ENCODE peak calls at places on chromosomes 1 and 21, in eight cellular contexts. D, Q, R, T, P, L, A and W are unnamed samples.

GRCh38 chr1:112308716-112309115 is 87.3 kb upstream of the CTTNBP2NL start:
- DNase-seq in Q (no peak), A (no peak), P (no peak), R (no peak), D (no peak), T (no peak), L (no peak), W (no peak)

GRCh38 chr1:153697191-153697872 is 18.8 kb downstream of the NPR1 start:
- DNase-seq in R (no peak), L (peak), Q (peak), T (no peak), D (peak), A (no peak), P (no peak), W (no peak)

GRCh38 chr1:77514871-77515776 is 167.3 kb downstream of the ZZZ3 start:
- DNase-seq in R (peak), Q (peak), L (peak), P (no peak), D (peak), T (peak), A (no peak), W (no peak)

GRCh38 chr21:41827951-41828883 is 50.9 kb downstream of the PRDM15 start:
- DNase-seq in D (no peak), A (no peak), T (no peak), L (no peak), P (no peak), Q (no peak), R (no peak), W (no peak)

GRCh38 chr1:64038965-64039926 is 164.2 kb upstream of the UBE2U start:
- DNase-seq in P (no peak), T (no peak), L (peak), D (no peak), R (peak), A (peak), Q (peak), W (no peak)

GRCh38 chr1:172917972-172918371 is 132.8 kb downstream of the TNFSF18 start:
- DNase-seq in L (no peak), T (no peak), P (no peak), D (no peak), A (peak), Q (peak), R (peak), W (no peak)

GRCh38 chr21:43362306-43362927 is 64.5 kb downstream of the SIK1 start:
- DNase-seq in Q (peak), L (no peak), R (peak), A (peak), P (no peak), T (peak), D (peak), W (peak)

GRCh38 chr1:163414778-163415177 is 93.0 kb downstream of the NUF2 start:
- DNase-seq in Q (no peak), L (no peak), R (no peak), T (no peak), A (no peak), D (no peak), P (no peak), W (no peak)

GRCh38 chr1:107935396-107936064 is 29.4 kb downstream of the VAV3 start:
- DNase-seq in Q (peak), A (no peak), R (no peak), D (no peak), L (no peak), T (no peak), P (no peak), W (no peak)

GRCh38 chr1:87292684-87293493 is 35.8 kb upstream of the LMO4 start:
- DNase-seq in Q (peak), D (no peak), P (no peak), L (peak), R (no peak), T (peak), A (peak), W (no peak)

GRCh38 chr21:44944596-44944995 is 4.8 kb downstream of the SLX9 start:
- DNase-seq in L (no peak), P (no peak), A (no peak), Q (no peak), T (no peak), D (no peak), R (no peak), W (no peak)

GRCh38 chr1:152725261-152725660 is 17.3 kb downstream of the LCE4A start:
- DNase-seq in P (no peak), T (no peak), Q (peak), D (no peak), R (no peak), A (no peak), L (no peak), W (no peak)

GRCh38 chr1:36560621-36561364 is 78.1 kb upstream of the CSF3R start:
- DNase-seq in Q (no peak), A (no peak), D (no peak), P (peak), T (no peak), L (no peak), R (no peak), W (peak)

GRCh38 chr1:110538082-110538481 is 19.1 kb upstream of the KCNA10 start:
- DNase-seq in Q (no peak), A (no peak), T (no peak), L (no peak), D (no peak), P (no peak), R (no peak), W (no peak)

GRCh38 chr1:174874337-174875053 is 125.3 kb upstream of the CACYBP start:
- DNase-seq in R (no peak), P (no peak), L (no peak), Q (no peak), A (no peak), D (no peak), T (no peak), W (no peak)

GRCh38 chr21:45517249-45518065 is 24.8 kb downstream of the SLC19A1 start:
- DNase-seq in T (no peak), A (no peak), P (no peak), D (peak), L (no peak), Q (peak), R (no peak), W (no peak)

GRCh38 chr1:78627321-78627720 is 7.1 kb downstream of the IFI44L start:
- DNase-seq in T (no peak), R (no peak), L (no peak), Q (peak), A (no peak), P (no peak), D (no peak), W (no peak)

GRCh38 chr1:153750026-153750995 is 22.5 kb downstream of the INTS3 start:
- DNase-seq in D (no peak), P (no peak), L (no peak), R (no peak), A (no peak), T (no peak), Q (peak), W (peak)

GRCh38 chr1:243748706-243749283 is 101.2 kb downstream of the AKT3 start:
- DNase-seq in T (no peak), D (no peak), L (peak), P (no peak), Q (peak), R (no peak), A (peak), W (no peak)

GRCh38 chr21:34187935-34188334 is 114.6 kb downstream of the MRPS6 start:
- DNase-seq in T (no peak), P (no peak), D (peak), A (peak), L (no peak), R (peak), Q (peak), W (peak)

GRCh38 chr1:208431721-208432120 is 187.5 kb upstream of the PLXNA2 start:
- DNase-seq in Q (peak), L (no peak), T (no peak), R (peak), D (no peak), A (peak), P (no peak), W (no peak)

GRCh38 chr1:225318706-225319575 is 108.9 kb downstream of the LBR start:
- DNase-seq in L (peak), Q (peak), D (no peak), T (peak), R (no peak), A (peak), P (no peak), W (no peak)

GRCh38 chr1:214753236-214753852 is 150.3 kb downstream of the CENPF start:
- DNase-seq in A (no peak), T (no peak), R (no peak), P (no peak), D (no peak), L (no peak), Q (no peak), W (no peak)

GRCh38 chr1:22831729-22832413 is 121.2 kb downstream of the EPHB2 start:
- DNase-seq in P (no peak), R (peak), Q (peak), D (no peak), T (no peak), L (no peak), A (peak), W (peak)

GRCh38 chr1:199279872-199280649 is 641.2 kb downstream of the PTPRC start:
- DNase-seq in L (no peak), D (no peak), P (no peak), R (no peak), T (no peak), Q (peak), A (no peak), W (no peak)

GRCh38 chr21:25330266-25330665 is 277.0 kb downstream of the MRPL39 start:
- DNase-seq in L (no peak), R (no peak), A (peak), Q (peak), T (no peak), P (no peak), D (no peak), W (no peak)

GRCh38 chr1:116455509-116455908 is 82.5 kb downstream of the ATP1A1 start:
- DNase-seq in R (no peak), L (no peak), T (no peak), D (no peak), A (no peak), Q (no peak), P (no peak), W (no peak)

GRCh38 chr1:154221815-154222081 is 993 bp downstream of the UBAP2L start:
- DNase-seq in A (peak), P (no peak), Q (peak), R (peak), T (no peak), D (no peak), L (peak), W (no peak)

GRCh38 chr1:25651824-25652741 is 35.5 kb downstream of the MAN1C1 start:
- DNase-seq in D (peak), P (no peak), A (no peak), L (no peak), Q (no peak), R (no peak), T (no peak), W (peak)

GRCh38 chr1:208137144-208137682 is 107.0 kb downstream of the PLXNA2 start:
- DNase-seq in Q (peak), R (no peak), P (no peak), D (no peak), T (no peak), L (no peak), A (peak), W (no peak)

GRCh38 chr1:58874757-58875755 is 91.2 kb upstream of the JUN start:
- DNase-seq in T (peak), L (no peak), Q (peak), R (peak), P (no peak), D (peak), A (peak), W (no peak)

GRCh38 chr1:147605591-147605990 is 64.3 kb downstream of the BCL9 start:
- DNase-seq in P (no peak), T (no peak), R (peak), Q (no peak), A (no peak), L (no peak), D (no peak), W (no peak)

GRCh38 chr1:22440582-22440981 is 11.1 kb upstream of the ZBTB40 start:
- DNase-seq in A (no peak), P (no peak), D (no peak), Q (no peak), L (no peak), R (no peak), T (no peak), W (no peak)

GRCh38 chr1:101357444-101357986 is 120.7 kb downstream of the S1PR1 start:
- DNase-seq in L (peak), P (no peak), T (peak), R (peak), A (peak), Q (peak), D (no peak), W (peak)

GRCh38 chr1:93989601-93990000 is 80.4 kb upstream of the GCLM start:
- DNase-seq in P (no peak), Q (peak), R (no peak), A (peak), T (no peak), L (no peak), D (no peak), W (no peak)

GRCh38 chr1:205396972-205397616 is 24.8 kb downstream of the LEMD1 start:
- DNase-seq in L (peak), D (no peak), R (no peak), A (no peak), Q (peak), T (peak), P (no peak), W (no peak)

DNA sequence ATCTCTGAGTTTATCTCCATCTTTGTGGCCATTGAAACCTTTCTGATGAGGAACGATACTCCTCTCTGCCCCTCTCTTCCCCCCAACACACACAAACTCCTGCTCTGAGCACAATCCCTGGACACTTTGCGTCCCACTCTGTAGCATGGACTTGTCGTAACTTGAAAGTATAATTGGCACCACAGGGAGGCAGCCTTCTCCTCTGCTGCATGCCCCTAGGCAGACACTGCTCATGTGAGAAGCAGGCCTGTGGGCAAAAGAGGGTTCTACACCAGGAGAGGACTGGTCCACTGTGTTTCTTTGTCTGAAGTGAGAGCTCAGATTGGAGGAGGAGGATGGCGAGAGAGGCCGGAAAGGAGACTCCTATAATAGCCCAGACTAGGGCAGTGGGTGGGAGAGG is 3.8 kb upstream of the PARS2 start:
- DNase-seq in A (no peak), Q (peak), L (no peak), R (no peak), T (no peak), P (no peak), D (no peak), W (no peak)
- TF ChIP-seq CTCF in A (no peak), Q (no peak), L (peak), R (no peak), T (no peak), P (no peak), D (no peak), W (no peak)

DNA sequence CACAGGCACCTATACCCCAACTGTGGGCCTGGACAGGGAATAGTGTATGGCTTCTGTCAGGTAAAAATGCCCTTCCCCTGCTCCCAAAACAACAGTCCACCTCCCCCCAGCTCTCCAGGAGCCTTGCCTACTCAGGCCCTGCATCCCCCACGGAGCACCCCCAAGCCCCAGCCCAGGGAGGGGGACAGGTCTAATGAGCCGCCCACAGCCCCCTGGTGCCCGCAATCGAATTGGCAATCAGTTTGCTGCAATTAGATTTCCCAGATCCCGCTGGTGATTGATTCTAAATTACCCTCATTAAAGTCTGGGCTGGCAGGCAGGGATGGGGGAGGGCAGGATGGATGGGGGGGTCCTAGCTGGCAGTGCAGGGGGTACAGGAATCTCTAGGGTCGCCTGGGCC is 8.1 kb downstream of the SDC3 start:
- DNase-seq in A (no peak), Q (no peak), T (no peak), P (no peak), L (no peak), D (no peak), R (no peak), W (no peak)
- TF ChIP-seq CTCF in A (no peak), Q (no peak), T (no peak), P (no peak), L (no peak), D (no peak), R (no peak), W (no peak)

GRCh38 chr1:221945669-221946068 is 203.8 kb upstream of the DUSP10 start:
- DNase-seq in T (no peak), Q (no peak), L (no peak), P (no peak), A (no peak), D (no peak), R (no peak), W (no peak)
- TF ChIP-seq CTCF in T (no peak), Q (no peak), L (no peak), P (no peak), A (no peak), D (no peak), R (no peak), W (no peak)

DNA sequence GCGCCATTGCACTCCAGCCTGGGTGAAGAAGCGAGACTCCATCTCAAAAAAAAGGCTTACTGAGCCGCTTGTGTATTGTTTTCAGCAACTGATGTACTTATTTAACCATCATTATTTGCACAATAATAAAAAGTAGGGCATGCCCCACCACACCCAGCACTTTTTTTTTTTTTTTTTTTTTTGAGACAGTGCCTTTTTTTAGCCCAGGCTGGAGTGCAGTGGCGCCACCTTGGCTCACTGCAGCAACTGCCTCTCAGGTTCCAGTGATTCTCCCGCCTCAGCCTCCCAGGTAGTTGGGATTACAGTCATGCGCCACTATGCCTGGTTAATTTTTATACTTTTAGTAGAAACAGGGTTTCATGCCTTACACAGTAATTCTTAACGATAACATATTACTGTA is 12.2 kb upstream of the TRNAU1AP start:
- DNase-seq in T (no peak), A (no peak), Q (no peak), R (no peak), P (no peak), L (no peak), D (no peak), W (no peak)
- TF ChIP-seq CTCF in T (no peak), A (peak), Q (peak), R (peak), P (no peak), L (no peak), D (no peak), W (no peak)

GRCh38 chr1:46413596-46413985 is 19.5 kb downstream of the FAAH start:
- DNase-seq in P (no peak), D (no peak), A (no peak), Q (no peak), L (peak), R (no peak), T (no peak), W (no peak)
- TF ChIP-seq CTCF in P (no peak), D (no peak), A (peak), Q (peak), L (peak), R (peak), T (no peak), W (no peak)